ENCODE peak calls at places on chromosomes 2 and 18, in seven cellular contexts. W, K, N, D, V, B and J are unnamed samples.

GRCh38 chr2:27071990-27072830 is 756 bp upstream of the OST4 start:
- DNase-seq in W (no peak), K (no peak), N (peak; percentile 32), D (peak; percentile 81), V (no peak), B (no peak), J (no peak)

GRCh38 chr2:26472821-26473655 is 4.9 kb downstream of the OTOF start:
- DNase-seq in W (no peak), K (no peak), N (no peak), D (no peak), V (no peak), B (no peak), J (no peak)

GRCh38 chr2:3323360-3324035 is 54.1 kb downstream of the EIPR1 start:
- DNase-seq in W (no peak), K (no peak), N (no peak), D (no peak), V (no peak), B (no peak), J (no peak)

GRCh38 chr2:233267516-233268245 is 16.2 kb downstream of the ATG16L1 start:
- DNase-seq in W (no peak), K (peak; percentile 95), N (no peak), D (no peak), V (no peak), B (no peak), J (no peak)

GRCh38 chr2:181197140-181197760 is 216.8 kb downstream of the UBE2E3 start:
- DNase-seq in W (no peak), K (no peak), N (no peak), D (no peak), V (no peak), B (no peak), J (no peak)

GRCh38 chr2:110167326-110167955 is 37.4 kb downstream of the NPHP1 start:
- DNase-seq in W (no peak), K (no peak), N (no peak), D (peak; percentile 42), V (no peak), B (no peak), J (no peak)

GRCh38 chr2:46985512-46985911 is 69.9 kb upstream of the MCFD2 start:
- DNase-seq in W (no peak), K (no peak), N (no peak), D (peak; percentile 49), V (no peak), B (no peak), J (no peak)

GRCh38 chr18:46174317-46175039 is 70.3 kb downstream of the HAUS1 start:
- DNase-seq in W (peak; percentile 70), K (peak; percentile 27), N (peak; percentile 44), D (peak; percentile 45), V (peak; percentile 56), B (no peak), J (no peak)

GRCh38 chr2:219664958-219665357 is 37.5 kb downstream of the SLC4A3 start:
- DNase-seq in W (no peak), K (no peak), N (no peak), D (peak; percentile 41), V (no peak), B (no peak), J (no peak)

GRCh38 chr2:71603851-71604708 is 150.7 kb downstream of the DYSF start:
- DNase-seq in W (peak; percentile 56), K (no peak), N (no peak), D (no peak), V (no peak), B (no peak), J (no peak)

GRCh38 chr18:67531929-67532328 is 15.4 kb upstream of the DSEL start:
- DNase-seq in W (no peak), K (no peak), N (no peak), D (no peak), V (no peak), B (no peak), J (no peak)

GRCh38 chr2:188787661-188788044 is 186.5 kb upstream of the COL3A1 start:
- DNase-seq in W (no peak), K (no peak), N (peak; percentile 29), D (peak; percentile 47), V (no peak), B (no peak), J (no peak)

GRCh38 chr2:241729868-241730267 is 4.6 kb upstream of the D2HGDH start:
- DNase-seq in W (no peak), K (no peak), N (no peak), D (no peak), V (no peak), B (no peak), J (no peak)

GRCh38 chr2:228545749-228546148 is 364.3 kb upstream of the SPHKAP start:
- DNase-seq in W (no peak), K (no peak), N (no peak), D (peak; percentile 31), V (no peak), B (no peak), J (no peak)

GRCh38 chr18:29174891-29175290 is 998.0 kb upstream of the CDH2 start:
- DNase-seq in W (no peak), K (no peak), N (no peak), D (peak; percentile 57), V (no peak), B (no peak), J (no peak)

GRCh38 chr2:5409925-5410360 is 282.2 kb upstream of the SOX11 start:
- DNase-seq in W (no peak), K (no peak), N (no peak), D (no peak), V (no peak), B (no peak), J (no peak)

GRCh38 chr2:174643356-174643755 is 45.8 kb upstream of the WIPF1 start:
- DNase-seq in W (no peak), K (no peak), N (no peak), D (no peak), V (no peak), B (no peak), J (no peak)

GRCh38 chr2:206558492-206558891 is 83.8 kb upstream of the FAM237A start:
- DNase-seq in W (no peak), K (no peak), N (no peak), D (no peak), V (no peak), B (no peak), J (no peak)

GRCh38 chr2:88003074-88003755 is 13.1 kb downstream of the RNU2-63P start:
- DNase-seq in W (no peak), K (no peak), N (no peak), D (peak; percentile 20), V (no peak), B (no peak), J (no peak)
- H3K36me3 ChIP-seq in W (no peaks in the 10 kb centered on the region), K (no peaks in the 10 kb centered on the region), N (no peaks in the 10 kb centered on the region), D (no peaks in the 10 kb centered on the region), V (no peaks in the 10 kb centered on the region), B (no peaks in the 10 kb centered on the region), J (no peaks in the 10 kb centered on the region)

DNA sequence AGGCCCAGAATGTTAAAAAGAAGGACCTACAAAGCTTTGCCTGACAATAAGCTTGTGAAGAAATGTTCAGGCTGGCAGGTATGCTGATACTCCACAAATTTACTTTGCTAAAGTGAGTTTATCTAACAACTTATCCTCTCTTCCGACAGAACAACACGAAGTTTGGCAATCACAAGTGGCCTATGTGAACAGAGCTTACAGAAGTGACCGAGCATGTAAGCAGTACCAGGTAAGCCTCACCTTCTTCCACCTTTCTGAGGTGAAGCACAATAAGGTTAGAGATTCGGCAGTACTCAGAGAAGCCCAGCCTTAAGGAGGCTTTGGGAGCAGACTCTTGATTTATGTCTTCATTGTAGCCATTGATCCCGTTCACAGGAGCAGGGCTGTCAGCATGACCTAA is 9.0 kb upstream of the LCT start:
- DNase-seq in W (no peak), K (no peak), N (no peak), D (no peak), V (no peak), B (no peak), J (no peak)
- H3K36me3 ChIP-seq in W (peaks cover 46% of the 10 kb centered on the region), K (peaks cover 58% of the 10 kb centered on the region), N (no peaks in the 10 kb centered on the region), D (peaks cover 3% of the 10 kb centered on the region), V (peaks cover 89% of the 10 kb centered on the region), B (no peaks in the 10 kb centered on the region), J (peaks cover 7% of the 10 kb centered on the region)

DNA sequence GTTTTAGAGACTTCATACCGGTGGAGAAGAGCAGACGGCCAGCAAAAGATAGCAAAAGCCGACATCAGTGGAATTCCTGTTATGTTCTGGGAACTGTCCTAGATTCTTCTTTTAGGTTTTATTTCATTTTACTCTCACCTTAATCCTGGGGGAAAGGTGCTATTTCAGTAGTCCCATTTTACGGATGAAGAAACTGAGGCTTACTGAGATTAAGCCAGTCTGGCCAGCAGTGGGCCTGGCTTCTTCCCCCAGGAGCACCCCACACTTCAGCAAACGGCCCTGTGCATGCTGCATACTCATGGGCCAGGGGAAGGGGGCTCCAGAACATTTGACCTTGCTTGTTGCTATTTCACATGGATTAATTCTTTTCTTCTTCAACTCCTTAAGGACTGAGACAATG is 56.7 kb downstream of the NTSR2 start:
- DNase-seq in W (no peak), K (no peak), N (no peak), D (no peak), V (no peak), B (no peak), J (no peak)
- H3K36me3 ChIP-seq in W (no peaks in the 10 kb centered on the region), K (no peaks in the 10 kb centered on the region), N (no peaks in the 10 kb centered on the region), D (no peaks in the 10 kb centered on the region), V (no peaks in the 10 kb centered on the region), B (no peaks in the 10 kb centered on the region), J (no peaks in the 10 kb centered on the region)

GRCh38 chr2:43824951-43825493 is 13.6 kb downstream of the ABCG5 start:
- DNase-seq in W (no peak), K (no peak), N (no peak), D (no peak), V (no peak), B (no peak), J (no peak)

GRCh38 chr2:43826305-43827250 is 12.1 kb downstream of the ABCG5 start:
- DNase-seq in W (no peak), K (no peak), N (no peak), D (no peak), V (no peak), B (no peak), J (no peak)

GRCh38 chr2:43823751-43824150 is 14.9 kb downstream of the ABCG5 start:
- DNase-seq in W (no peak), K (no peak), N (no peak), D (no peak), V (no peak), B (no peak), J (no peak)

GRCh38 chr2:43824512-43824911 is 14.1 kb downstream of the ABCG5 start:
- DNase-seq in W (no peak), K (no peak), N (no peak), D (no peak), V (no peak), B (no peak), J (no peak)

DNA sequence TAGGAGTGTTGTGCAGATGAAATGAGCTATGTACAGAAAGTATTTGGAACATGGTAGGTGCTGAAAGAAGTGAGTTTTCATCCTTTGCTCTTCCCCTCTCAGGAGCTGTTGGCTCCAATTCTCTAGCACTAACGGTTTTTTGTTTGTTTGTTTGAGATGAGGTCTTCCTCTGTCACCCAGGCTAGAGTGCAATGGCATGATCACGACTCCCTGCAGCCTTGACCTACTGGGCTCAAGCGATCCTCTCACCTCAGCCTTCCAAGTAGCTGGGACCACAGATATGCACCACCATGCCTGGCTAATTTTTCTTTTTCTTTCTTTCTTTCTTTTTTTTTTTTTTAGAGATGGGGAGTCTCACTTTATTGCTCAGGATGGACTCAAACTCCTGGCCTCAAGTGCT is 12.8 kb downstream of the ABCG5 start:
- DNase-seq in W (no peak), K (no peak), N (no peak), D (no peak), V (no peak), B (no peak), J (no peak)
- H3K36me3 ChIP-seq in W (no peaks in the 10 kb centered on the region), K (no peaks in the 10 kb centered on the region), N (no peaks in the 10 kb centered on the region), D (no peaks in the 10 kb centered on the region), V (no peaks in the 10 kb centered on the region), B (no peaks in the 10 kb centered on the region), J (no peaks in the 10 kb centered on the region)

GRCh38 chr2:101052147-101052546 is 50.1 kb downstream of the RPL31 start:
- DNase-seq in W (no peak), K (no peak), N (no peak), D (no peak), V (no peak), B (no peak), J (no peak)
- H3K36me3 ChIP-seq in W (peaks cover 29% of the 10 kb centered on the region), K (no peaks in the 10 kb centered on the region), N (peaks cover 4% of the 10 kb centered on the region), D (no peaks in the 10 kb centered on the region), V (peaks cover 3% of the 10 kb centered on the region), B (no peaks in the 10 kb centered on the region), J (peaks cover 15% of the 10 kb centered on the region)